ENCODE peak calls at places on chromosomes 7 and 10, in five cellular contexts. One of them, this sample, is unnamed.

GRCh38 chr7:119964640-119965542 is 308.1 kb upstream of the KCND2 start:
- DNase-seq in H1: no peak
- DNase-seq in HepG2: no peak
- DNase-seq in A549: no peak
- DNase-seq in IMR-90: peak
- DNase-seq in this sample: no peak

GRCh38 chr10:14271621-14272020 is 59.1 kb downstream of the FRMD4A start:
- DNase-seq in H1: no peak
- DNase-seq in HepG2: no peak
- DNase-seq in A549: no peak
- DNase-seq in IMR-90: peak
- DNase-seq in this sample: no peak

GRCh38 chr7:266851-267840 is 22.8 kb upstream of the FOXL3 start:
- DNase-seq in A549: no peak
- DNase-seq in HepG2: peak
- DNase-seq in H1: peak
- DNase-seq in IMR-90: no peak
- DNase-seq in this sample: peak

GRCh38 chr7:155454183-155455112 is 3.5 kb upstream of the EN2 start:
- DNase-seq in HepG2: no peak
- DNase-seq in A549: no peak
- DNase-seq in IMR-90: no peak
- DNase-seq in H1: no peak
- DNase-seq in this sample: no peak

GRCh38 chr7:24979863-24980694 is at the start of gene OSBPL3:
- DNase-seq in A549: peak
- DNase-seq in H1: peak
- DNase-seq in HepG2: peak
- DNase-seq in IMR-90: peak
- DNase-seq in this sample: peak

GRCh38 chr7:154973381-154973780 is 29.5 kb downstream of the PAXIP1 start:
- DNase-seq in HepG2: no peak
- DNase-seq in IMR-90: no peak
- DNase-seq in A549: no peak
- DNase-seq in H1: no peak
- DNase-seq in this sample: no peak

GRCh38 chr10:120005408-120006280 is 113.1 kb downstream of the SEC23IP start:
- DNase-seq in IMR-90: no peak
- DNase-seq in H1: no peak
- DNase-seq in HepG2: no peak
- DNase-seq in A549: no peak
- DNase-seq in this sample: peak

GRCh38 chr10:63758080-63758479 is 236.9 kb downstream of the REEP3 start:
- DNase-seq in H1: no peak
- DNase-seq in IMR-90: peak
- DNase-seq in A549: no peak
- DNase-seq in HepG2: no peak
- DNase-seq in this sample: no peak

GRCh38 chr7:114418117-114418516 is 3.5 kb downstream of the FOXP2 start:
- DNase-seq in A549: no peak
- DNase-seq in H1: no peak
- DNase-seq in HepG2: no peak
- DNase-seq in IMR-90: no peak
- DNase-seq in this sample: no peak

GRCh38 chr10:133141963-133142350 is 18.1 kb upstream of the KNDC1 start:
- DNase-seq in HepG2: no peak
- DNase-seq in H1: no peak
- DNase-seq in IMR-90: no peak
- DNase-seq in A549: no peak
- DNase-seq in this sample: no peak

GRCh38 chr10:95474228-95475002 is 86.8 kb downstream of the SORBS1 start:
- DNase-seq in H1: no peak
- DNase-seq in A549: no peak
- DNase-seq in HepG2: peak
- DNase-seq in IMR-90: no peak
- DNase-seq in this sample: no peak

GRCh38 chr7:74655324-74655723 is 2.2 kb upstream of the GTF2I start:
- DNase-seq in IMR-90: peak
- DNase-seq in A549: no peak
- DNase-seq in H1: no peak
- DNase-seq in HepG2: peak
- DNase-seq in this sample: peak

GRCh38 chr7:74656911-74657691 is 417 bp upstream of the GTF2I start:
- DNase-seq in H1: peak
- DNase-seq in HepG2: peak
- DNase-seq in A549: peak
- DNase-seq in IMR-90: peak
- DNase-seq in this sample: peak

GRCh38 chr7:74655785-74656420 is 1.6 kb upstream of the GTF2I start:
- DNase-seq in A549: peak
- DNase-seq in IMR-90: no peak
- DNase-seq in H1: no peak
- DNase-seq in HepG2: no peak
- DNase-seq in this sample: no peak

GRCh38 chr7:74657692-74658170 is at the start of gene GTF2I:
- DNase-seq in IMR-90: no peak
- DNase-seq in A549: no peak
- DNase-seq in HepG2: no peak
- DNase-seq in H1: no peak
- DNase-seq in this sample: peak

GRCh38 chr7:74656421-74656910 is 1.1 kb upstream of the GTF2I start:
- DNase-seq in A549: peak
- DNase-seq in IMR-90: no peak
- DNase-seq in H1: no peak
- DNase-seq in HepG2: peak
- DNase-seq in this sample: peak
- TF ChIP-seq MAFK in A549: no peak
- TF ChIP-seq MAFK in IMR-90: no peak
- TF ChIP-seq MAFK in H1: no peak
- TF ChIP-seq MAFK in HepG2: no peak
- TF ChIP-seq MAFK in this sample: no peak

DNA sequence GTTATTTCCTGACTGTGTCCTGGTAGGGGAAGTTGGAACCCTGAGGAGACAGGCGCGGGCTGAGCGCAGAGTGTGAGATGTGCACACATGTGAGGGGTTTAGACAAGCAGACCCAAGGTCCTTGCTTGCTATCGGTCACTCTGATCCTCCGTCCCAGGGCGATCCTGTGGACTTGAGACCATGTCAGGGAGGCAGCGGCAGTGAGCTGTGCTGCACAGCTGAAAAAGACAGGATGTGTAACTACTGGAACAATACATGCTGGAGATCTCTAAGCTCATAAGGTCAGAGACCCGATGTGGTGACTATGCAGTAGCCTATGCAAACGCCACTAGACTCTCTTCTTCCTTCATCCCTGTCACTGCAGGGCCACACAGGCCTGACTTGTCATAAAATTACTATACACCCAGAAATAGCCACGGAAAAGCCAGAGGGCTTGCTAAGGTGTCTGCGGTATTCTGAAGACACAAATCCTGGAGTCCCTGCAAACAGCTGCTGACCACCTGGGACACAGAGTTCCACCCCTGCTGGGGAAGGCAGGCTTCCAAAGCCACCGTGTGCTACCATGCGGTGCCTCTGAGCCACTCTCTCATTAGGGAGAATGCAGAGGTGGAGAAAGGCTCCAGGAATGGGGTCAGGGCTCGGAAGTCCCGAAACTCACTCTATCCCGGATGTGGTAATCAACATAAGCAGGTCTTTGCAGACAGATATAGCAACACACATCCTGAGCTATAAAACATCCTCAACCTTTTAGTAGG is 91.1 kb upstream of the DDC start:
- DNase-seq in H1: no peak
- DNase-seq in IMR-90: no peak
- DNase-seq in HepG2: no peak
- DNase-seq in A549: no peak
- DNase-seq in this sample: no peak
- TF ChIP-seq MAFK in H1: no peak
- TF ChIP-seq MAFK in IMR-90: no peak
- TF ChIP-seq MAFK in HepG2: no peak
- TF ChIP-seq MAFK in A549: no peak
- TF ChIP-seq MAFK in this sample: no peak

GRCh38 chr10:637771-638195 is 51.7 kb downstream of the DIP2C start:
- DNase-seq in A549: no peak
- DNase-seq in H1: no peak
- DNase-seq in IMR-90: no peak
- DNase-seq in HepG2: no peak
- DNase-seq in this sample: no peak

GRCh38 chr10:636769-637168 is 52.7 kb downstream of the DIP2C start:
- DNase-seq in IMR-90: no peak
- DNase-seq in HepG2: no peak
- DNase-seq in A549: no peak
- DNase-seq in H1: no peak
- DNase-seq in this sample: no peak

GRCh38 chr10:635088-635861 is 54.2 kb downstream of the DIP2C start:
- DNase-seq in IMR-90: no peak
- DNase-seq in HepG2: no peak
- DNase-seq in A549: no peak
- DNase-seq in H1: no peak
- DNase-seq in this sample: no peak

GRCh38 chr10:637221-637620 is 52.2 kb downstream of the DIP2C start:
- DNase-seq in A549: no peak
- DNase-seq in HepG2: no peak
- DNase-seq in H1: no peak
- DNase-seq in IMR-90: no peak
- DNase-seq in this sample: no peak

GRCh38 chr10:636016-636730 is 53.3 kb downstream of the DIP2C start:
- DNase-seq in H1: no peak
- DNase-seq in IMR-90: no peak
- DNase-seq in A549: no peak
- DNase-seq in HepG2: no peak
- DNase-seq in this sample: no peak
- TF ChIP-seq MAFK in H1: no peak
- TF ChIP-seq MAFK in IMR-90: no peak
- TF ChIP-seq MAFK in A549: no peak
- TF ChIP-seq MAFK in HepG2: no peak
- TF ChIP-seq MAFK in this sample: no peak

GRCh38 chr7:28301148-28301641 is 111.1 kb upstream of the CREB5 start:
- DNase-seq in H1: no peak
- DNase-seq in HepG2: no peak
- DNase-seq in IMR-90: peak
- DNase-seq in A549: no peak
- DNase-seq in this sample: no peak
- TF ChIP-seq MAFK in H1: no peak
- TF ChIP-seq MAFK in HepG2: no peak
- TF ChIP-seq MAFK in IMR-90: no peak
- TF ChIP-seq MAFK in A549: no peak
- TF ChIP-seq MAFK in this sample: no peak

GRCh38 chr7:22110227-22110839 is 164.6 kb upstream of the CDCA7L start:
- DNase-seq in H1: peak
- DNase-seq in IMR-90: peak
- DNase-seq in HepG2: peak
- DNase-seq in A549: peak
- DNase-seq in this sample: peak
- TF ChIP-seq MAFK in H1: no peak
- TF ChIP-seq MAFK in IMR-90: no peak
- TF ChIP-seq MAFK in HepG2: no peak
- TF ChIP-seq MAFK in A549: no peak
- TF ChIP-seq MAFK in this sample: no peak

GRCh38 chr7:144102041-144102440 is 7.3 kb upstream of the OR2A2 start:
- DNase-seq in H1: no peak
- DNase-seq in IMR-90: no peak
- DNase-seq in HepG2: no peak
- DNase-seq in A549: no peak
- DNase-seq in this sample: no peak
- TF ChIP-seq MAFK in H1: no peak
- TF ChIP-seq MAFK in IMR-90: no peak
- TF ChIP-seq MAFK in HepG2: no peak
- TF ChIP-seq MAFK in A549: no peak
- TF ChIP-seq MAFK in this sample: no peak

GRCh38 chr7:105131890-105132289 is 117.9 kb downstream of the KMT2E start:
- DNase-seq in H1: no peak
- DNase-seq in A549: no peak
- DNase-seq in HepG2: no peak
- DNase-seq in IMR-90: no peak
- DNase-seq in this sample: no peak
- TF ChIP-seq MAFK in H1: no peak
- TF ChIP-seq MAFK in A549: no peak
- TF ChIP-seq MAFK in HepG2: no peak
- TF ChIP-seq MAFK in IMR-90: no peak
- TF ChIP-seq MAFK in this sample: no peak

GRCh38 chr7:38054199-38054598 is 123.8 kb upstream of the STARD3NL start:
- DNase-seq in HepG2: no peak
- DNase-seq in H1: no peak
- DNase-seq in IMR-90: no peak
- DNase-seq in A549: no peak
- DNase-seq in this sample: no peak
- TF ChIP-seq MAFK in HepG2: no peak
- TF ChIP-seq MAFK in H1: no peak
- TF ChIP-seq MAFK in IMR-90: no peak
- TF ChIP-seq MAFK in A549: no peak
- TF ChIP-seq MAFK in this sample: no peak

This sample was measured in K562.